ENCODE peak calls at places on chromosomes 2 and 18, in four cellular contexts. T is hepatocyte, E is IMR-90, M is body of pancreas. A is an unnamed sample.

GRCh38 chr2:177143444-177143843 is 69.2 kb upstream of the HNRNPA3 start:
- DNase-seq in M (no peak), T (peak), E (peak), A (no peak)

GRCh38 chr2:147451131-147451530 is 393.7 kb upstream of the ACVR2A start:
- DNase-seq in E (no peak), T (no peak), M (no peak), A (no peak)

GRCh38 chr18:49677762-49678398 is 116.0 kb downstream of the LIPG start:
- DNase-seq in E (no peak), T (no peak), M (no peak), A (no peak)

GRCh38 chr18:78743078-78743477 is 236.5 kb upstream of the SALL3 start:
- DNase-seq in M (no peak), T (no peak), E (no peak), A (no peak)

GRCh38 chr2:17199741-17200140 is 318.5 kb downstream of the RAD51AP2 start:
- DNase-seq in M (no peak), T (no peak), E (no peak), A (no peak)

GRCh38 chr18:59272971-59273935 is at the start of gene RAX:
- DNase-seq in T (peak), M (no peak), E (no peak), A (no peak)

GRCh38 chr18:47582055-47582454 is 330.6 kb upstream of the SKOR2 start:
- DNase-seq in T (no peak), E (no peak), M (no peak), A (no peak)

GRCh38 chr2:102717308-102718018 is 44.4 kb upstream of the TMEM182 start:
- DNase-seq in T (no peak), E (peak), M (no peak), A (no peak)

GRCh38 chr2:10524841-10525572 is 76.9 kb upstream of the ODC1 start:
- DNase-seq in T (no peak), M (no peak), E (no peak), A (no peak)

GRCh38 chr2:219689676-219690628 is 62.5 kb downstream of the SLC4A3 start:
- DNase-seq in M (peak), T (peak), E (peak), A (no peak)

GRCh38 chr2:148875387-148876051 is 492 bp downstream of the KIF5C start:
- DNase-seq in T (no peak), M (no peak), E (no peak), A (no peak)

GRCh38 chr2:55165567-55165966 is 66.5 kb downstream of the CLHC1 start:
- DNase-seq in T (peak), E (peak), M (no peak), A (no peak)

GRCh38 chr2:218397502-218398436 is 1.9 kb upstream of the CTDSP1 start:
- DNase-seq in E (peak), M (peak), T (peak), A (no peak)

GRCh38 chr18:26568926-26569700 is 20.8 kb upstream of the KCTD1 start:
- DNase-seq in E (no peak), M (no peak), T (no peak), A (no peak)

GRCh38 chr2:199883474-199884212 is 27.4 kb upstream of the C2orf69 start:
- DNase-seq in E (no peak), M (no peak), T (no peak), A (no peak)

GRCh38 chr18:4510709-4511108 is 55.6 kb upstream of the DLGAP1 start:
- DNase-seq in E (no peak), M (no peak), T (peak), A (no peak)

GRCh38 chr2:7604456-7604855 is 687.2 kb downstream of the RNF144A start:
- DNase-seq in E (no peak), T (no peak), M (no peak), A (no peak)

GRCh38 chr2:27214936-27215335 is 2.2 kb upstream of the CAD start:
- DNase-seq in E (no peak), T (no peak), M (no peak), A (no peak)

GRCh38 chr2:195572894-195573293 is 84.1 kb upstream of the SLC39A10 start:
- DNase-seq in T (no peak), E (no peak), M (no peak), A (no peak)

GRCh38 chr2:45220227-45220626 is 211.0 kb upstream of the SIX2 start:
- DNase-seq in M (no peak), E (no peak), T (no peak), A (no peak)

GRCh38 chr18:31695989-31696388 is 11.6 kb upstream of the B4GALT6 start:
- DNase-seq in E (no peak), T (no peak), M (no peak), A (no peak)

GRCh38 chr2:158936978-158937377 is 31.5 kb upstream of the TANC1 start:
- DNase-seq in E (peak), M (no peak), T (peak), A (no peak)

GRCh38 chr2:144682248-144682647 is 162.3 kb upstream of the ZEB2 start:
- DNase-seq in T (no peak), E (no peak), M (no peak), A (no peak)

GRCh38 chr2:172438741-172439508 is 11.5 kb downstream of the ITGA6 start:
- DNase-seq in E (peak), M (no peak), T (no peak), A (no peak)

GRCh38 chr18:63980027-63980426 is 10.1 kb downstream of the SERPINB8 start:
- DNase-seq in M (no peak), T (no peak), E (no peak), A (no peak)
- H3K27ac ChIP-seq in M (peak), T (no peak), E (no peak), A (no peak)

DNA sequence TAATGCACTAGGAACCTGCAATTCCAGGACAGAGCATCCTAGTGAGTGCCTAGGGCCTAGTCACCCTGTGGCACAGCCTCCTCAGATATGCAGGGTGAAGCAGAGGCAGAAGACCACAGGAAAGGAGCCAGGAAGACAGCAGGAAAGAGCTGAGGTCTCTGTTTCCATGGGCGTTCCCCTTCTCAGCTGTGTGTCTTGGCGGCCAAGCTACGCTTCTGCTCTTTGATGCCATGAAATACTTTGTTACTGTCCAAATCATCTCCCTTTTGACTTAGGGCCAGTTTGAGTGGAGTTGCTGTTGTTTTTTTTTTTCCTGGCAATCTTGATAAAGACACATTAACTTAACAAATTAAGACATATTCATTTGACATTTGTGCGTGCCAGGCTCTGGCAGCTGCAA is 67.3 kb downstream of the APOB start:
- DNase-seq in E (no peak), T (no peak), M (no peak), A (no peak)
- H3K27ac ChIP-seq in E (no peak), T (no peak), M (no peak), A (no peak)

GRCh38 chr18:69400253-69400975 is at the start of gene DOK6:
- DNase-seq in M (peak), E (peak), T (peak), A (no peak)
- H3K27ac ChIP-seq in M (no peak), E (peak), T (peak), A (no peak)

DNA sequence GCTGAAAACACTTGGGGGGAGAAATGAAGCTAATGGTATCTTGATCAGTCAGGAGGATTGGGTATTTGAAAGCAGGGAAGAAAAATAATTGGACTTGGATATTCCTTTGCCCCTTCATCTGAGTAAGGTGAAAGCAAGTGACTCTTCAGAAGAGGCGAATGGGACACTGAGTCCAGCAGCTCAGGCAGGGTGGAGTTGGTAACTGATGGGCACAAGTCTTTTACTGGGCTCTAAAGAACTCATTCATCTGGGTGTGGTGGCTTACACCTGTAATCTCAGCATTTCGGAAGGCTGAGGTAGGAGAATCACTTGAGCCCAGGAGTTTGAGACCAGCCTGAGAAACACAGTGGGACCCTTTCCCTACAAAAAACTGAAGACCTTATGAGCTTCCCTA is 11.2 kb downstream of the CFLAR start:
- DNase-seq in T (no peak), M (no peak), E (no peak), A (no peak)
- H3K27ac ChIP-seq in T (peak), M (peak), E (no peak), A (peak)

GRCh38 chr18:56967032-56967431 is 179.9 kb upstream of the BOD1L2 start:
- DNase-seq in T (no peak), E (no peak), M (no peak), A (no peak)

DNA sequence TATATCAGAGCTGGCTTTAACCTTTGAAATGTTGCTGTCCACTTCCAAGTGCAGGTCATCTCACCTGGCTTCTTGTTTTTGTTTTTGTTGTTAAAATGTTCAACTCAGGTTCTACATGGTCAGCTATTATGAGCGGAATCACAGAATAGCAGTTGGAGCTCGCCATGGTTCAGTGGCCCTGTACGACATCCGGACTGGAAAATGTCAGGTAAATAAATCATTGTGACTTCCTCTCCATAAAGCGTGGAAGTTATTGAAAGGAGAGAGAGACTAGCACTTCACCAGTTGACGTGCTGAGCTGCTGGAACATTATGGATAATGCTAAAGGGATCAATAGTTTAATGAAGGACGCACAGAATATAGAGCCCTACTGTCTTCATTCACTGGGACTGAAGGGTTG is 184.6 kb upstream of the BOD1L2 start:
- DNase-seq in T (no peak), E (no peak), M (no peak), A (no peak)
- H3K27ac ChIP-seq in T (no peak), E (no peak), M (no peak), A (no peak)

A was measured in substantia nigra.